ENCODE peak calls at places on chromosomes 4 and X, in eight cellular contexts. One of them, this sample, is unnamed.

GRCh38 chr4:2832309-2832980 is 11.2 kb upstream of the ADD1 start:
- DNase-seq in hypothalamus: no peak
- DNase-seq in nephron progenitor cell: no peak
- DNase-seq in brain microvascular endothelial cell: no peak
- DNase-seq in fibroblast of lung: no peak
- DNase-seq in upper lobe of left lung: peak
- DNase-seq in lung: no peak
- DNase-seq in EH: no peak
- DNase-seq in this sample: no peak

GRCh38 chrX:47483310-47484268 is 567 bp upstream of the ZNF41 start:
- DNase-seq in hypothalamus: no peak
- DNase-seq in lung: no peak
- DNase-seq in nephron progenitor cell: peak
- DNase-seq in fibroblast of lung: peak
- DNase-seq in EH: peak
- DNase-seq in brain microvascular endothelial cell: no peak
- DNase-seq in upper lobe of left lung: no peak
- DNase-seq in this sample: no peak

GRCh38 chrX:134572816-134573682 is 85.2 kb downstream of the PLAC1 start:
- DNase-seq in EH: peak
- DNase-seq in hypothalamus: no peak
- DNase-seq in nephron progenitor cell: no peak
- DNase-seq in fibroblast of lung: no peak
- DNase-seq in brain microvascular endothelial cell: no peak
- DNase-seq in upper lobe of left lung: no peak
- DNase-seq in lung: no peak
- DNase-seq in this sample: no peak

GRCh38 chrX:143047511-143047910 is 21.8 kb downstream of the SPANXN4 start:
- DNase-seq in nephron progenitor cell: no peak
- DNase-seq in hypothalamus: no peak
- DNase-seq in fibroblast of lung: no peak
- DNase-seq in brain microvascular endothelial cell: no peak
- DNase-seq in upper lobe of left lung: no peak
- DNase-seq in EH: no peak
- DNase-seq in lung: no peak
- DNase-seq in this sample: no peak

GRCh38 chr4:20565075-20565721 is 135.1 kb upstream of the PACRGL start:
- DNase-seq in upper lobe of left lung: no peak
- DNase-seq in EH: peak
- DNase-seq in nephron progenitor cell: no peak
- DNase-seq in brain microvascular endothelial cell: no peak
- DNase-seq in hypothalamus: no peak
- DNase-seq in fibroblast of lung: peak
- DNase-seq in lung: no peak
- DNase-seq in this sample: no peak

GRCh38 chr4:164188236-164188635 is 565.7 kb upstream of the SMIM31 start:
- DNase-seq in brain microvascular endothelial cell: no peak
- DNase-seq in fibroblast of lung: no peak
- DNase-seq in EH: no peak
- DNase-seq in hypothalamus: no peak
- DNase-seq in lung: no peak
- DNase-seq in nephron progenitor cell: no peak
- DNase-seq in upper lobe of left lung: peak
- DNase-seq in this sample: no peak

GRCh38 chr4:139208404-139208945 is 31.5 kb upstream of the ELF2 start:
- DNase-seq in hypothalamus: no peak
- DNase-seq in lung: no peak
- DNase-seq in nephron progenitor cell: no peak
- DNase-seq in fibroblast of lung: peak
- DNase-seq in EH: peak
- DNase-seq in brain microvascular endothelial cell: peak
- DNase-seq in upper lobe of left lung: no peak
- DNase-seq in this sample: no peak

GRCh38 chr4:4421356-4421755 is 34.5 kb downstream of the NSG1 start:
- DNase-seq in brain microvascular endothelial cell: no peak
- DNase-seq in upper lobe of left lung: no peak
- DNase-seq in nephron progenitor cell: no peak
- DNase-seq in fibroblast of lung: no peak
- DNase-seq in hypothalamus: no peak
- DNase-seq in lung: no peak
- DNase-seq in EH: no peak
- DNase-seq in this sample: no peak

GRCh38 chr4:76585897-76586360 is 150.9 kb downstream of the SHROOM3 start:
- DNase-seq in lung: peak
- DNase-seq in brain microvascular endothelial cell: peak
- DNase-seq in fibroblast of lung: no peak
- DNase-seq in nephron progenitor cell: peak
- DNase-seq in EH: no peak
- DNase-seq in hypothalamus: peak
- DNase-seq in upper lobe of left lung: peak
- DNase-seq in this sample: peak

GRCh38 chrX:46967547-46967946 is 55.3 kb downstream of the JADE3 start:
- DNase-seq in lung: no peak
- DNase-seq in hypothalamus: no peak
- DNase-seq in nephron progenitor cell: no peak
- DNase-seq in EH: no peak
- DNase-seq in brain microvascular endothelial cell: no peak
- DNase-seq in fibroblast of lung: no peak
- DNase-seq in upper lobe of left lung: no peak
- DNase-seq in this sample: no peak

GRCh38 chrX:44873415-44874270 is 655 bp downstream of the KDM6A start:
- DNase-seq in brain microvascular endothelial cell: peak
- DNase-seq in fibroblast of lung: peak
- DNase-seq in lung: peak
- DNase-seq in hypothalamus: peak
- DNase-seq in upper lobe of left lung: peak
- DNase-seq in EH: peak
- DNase-seq in nephron progenitor cell: peak
- DNase-seq in this sample: no peak

GRCh38 chr4:2408976-2409375 is 9.5 kb downstream of the ZFYVE28 start:
- DNase-seq in fibroblast of lung: no peak
- DNase-seq in upper lobe of left lung: no peak
- DNase-seq in nephron progenitor cell: no peak
- DNase-seq in brain microvascular endothelial cell: no peak
- DNase-seq in hypothalamus: no peak
- DNase-seq in EH: no peak
- DNase-seq in lung: no peak
- DNase-seq in this sample: no peak

GRCh38 chrX:121733514-121733913 is 686.1 kb downstream of the GLUD2 start:
- DNase-seq in hypothalamus: no peak
- DNase-seq in fibroblast of lung: no peak
- DNase-seq in lung: no peak
- DNase-seq in brain microvascular endothelial cell: no peak
- DNase-seq in upper lobe of left lung: no peak
- DNase-seq in nephron progenitor cell: no peak
- DNase-seq in EH: peak
- DNase-seq in this sample: no peak

GRCh38 chrX:11424903-11425674 is 131.9 kb downstream of the AMELX start:
- DNase-seq in brain microvascular endothelial cell: no peak
- DNase-seq in hypothalamus: no peak
- DNase-seq in EH: no peak
- DNase-seq in nephron progenitor cell: no peak
- DNase-seq in fibroblast of lung: no peak
- DNase-seq in lung: no peak
- DNase-seq in upper lobe of left lung: no peak
- DNase-seq in this sample: no peak

GRCh38 chr4:1345905-1346780 is 865 bp upstream of the UVSSA start:
- DNase-seq in fibroblast of lung: peak
- DNase-seq in lung: peak
- DNase-seq in EH: peak
- DNase-seq in upper lobe of left lung: peak
- DNase-seq in nephron progenitor cell: peak
- DNase-seq in hypothalamus: peak
- DNase-seq in brain microvascular endothelial cell: peak
- DNase-seq in this sample: no peak

GRCh38 chrX:1385251-1385794 is 6.6 kb downstream of the SLC25A6 start:
- DNase-seq in upper lobe of left lung: no peak
- DNase-seq in nephron progenitor cell: no peak
- DNase-seq in fibroblast of lung: no peak
- DNase-seq in hypothalamus: no peak
- DNase-seq in EH: no peak
- DNase-seq in brain microvascular endothelial cell: no peak
- DNase-seq in lung: no peak
- DNase-seq in this sample: no peak

GRCh38 chr4:12633058-12633651 is 851.0 kb downstream of the RAB28 start:
- DNase-seq in nephron progenitor cell: peak
- DNase-seq in fibroblast of lung: peak
- DNase-seq in hypothalamus: peak
- DNase-seq in EH: peak
- DNase-seq in upper lobe of left lung: no peak
- DNase-seq in brain microvascular endothelial cell: peak
- DNase-seq in lung: peak
- DNase-seq in this sample: peak

GRCh38 chr4:24973471-24974251 is 57.1 kb downstream of the LGI2 start:
- DNase-seq in lung: peak
- DNase-seq in brain microvascular endothelial cell: no peak
- DNase-seq in EH: peak
- DNase-seq in fibroblast of lung: no peak
- DNase-seq in hypothalamus: no peak
- DNase-seq in upper lobe of left lung: peak
- DNase-seq in nephron progenitor cell: peak
- DNase-seq in this sample: no peak